ENCODE peak calls at places on chromosomes 5 and 9, in nine cellular contexts. V, S, T, K, D, Q, O, N and Y are unnamed samples.

GRCh38 chr5:90134892-90135291 is 274.7 kb downstream of the CETN3 start:
- DNase-seq in Q (no peak), D (peak), S (peak), N (no peak), K (peak), V (peak), T (no peak), O (peak), Y (peak)

GRCh38 chr5:150239794-150240122 is 49.8 kb downstream of the CAMK2A start:
- DNase-seq in K (no peak), N (no peak), T (no peak), V (no peak), O (no peak), Q (no peak), S (no peak), D (no peak), Y (no peak)

GRCh38 chr9:120161801-120162200 is 418.2 kb downstream of the CDK5RAP2 start:
- DNase-seq in N (no peak), T (no peak), S (no peak), D (no peak), K (no peak), Q (no peak), V (no peak), O (no peak), Y (no peak)

GRCh38 chr5:92899611-92900010 is 681.4 kb downstream of the NR2F1-AS1 start:
- DNase-seq in N (no peak), D (no peak), V (peak), O (no peak), Q (no peak), T (no peak), S (no peak), K (no peak), Y (no peak)

GRCh38 chr9:135960328-135961276 is 571 bp downstream of the UBAC1 start:
- DNase-seq in S (no peak), V (no peak), T (no peak), O (no peak), D (no peak), N (no peak), K (no peak), Q (peak), Y (no peak)

GRCh38 chr9:16675131-16675530 is 195.3 kb downstream of the BNC2 start:
- DNase-seq in O (no peak), D (no peak), S (no peak), N (no peak), V (no peak), T (no peak), Q (no peak), K (no peak), Y (no peak)

GRCh38 chr5:150113047-150113744 is 26.8 kb upstream of the CSF1R start:
- DNase-seq in Q (no peak), K (peak), V (no peak), T (peak), S (peak), O (no peak), D (no peak), N (peak), Y (peak)

GRCh38 chr5:151219138-151219537 is 4.8 kb downstream of the CCDC69 start:
- DNase-seq in K (no peak), Q (no peak), D (no peak), V (no peak), T (no peak), S (no peak), O (no peak), N (no peak), Y (no peak)

GRCh38 chr5:159419567-159419966 is 89.3 kb upstream of the IL12B start:
- DNase-seq in O (no peak), V (no peak), Q (no peak), S (no peak), D (no peak), N (no peak), K (no peak), T (peak), Y (no peak)

DNA sequence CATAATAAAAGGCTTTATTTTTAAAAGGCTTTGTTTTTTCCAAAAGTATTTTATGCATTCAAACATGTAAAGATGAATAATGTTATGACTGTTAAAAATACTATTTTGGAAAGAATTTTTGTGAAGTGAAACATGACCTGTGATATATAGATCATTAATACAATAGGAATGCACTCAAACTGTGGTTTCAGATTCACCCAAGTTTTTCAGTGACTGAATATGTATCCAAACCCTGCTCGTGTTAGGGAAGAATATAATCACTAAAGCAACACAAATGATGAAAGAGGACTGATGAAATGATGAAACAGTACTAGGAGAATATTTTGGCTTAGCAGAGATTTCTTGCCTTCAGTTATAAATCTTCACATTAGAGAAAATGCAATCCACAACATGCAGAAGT is 278.0 kb downstream of the ADAMTS6 start:
- DNase-seq in N (no peak), Q (no peak), K (no peak), V (peak), O (no peak), T (no peak), D (peak), S (no peak), Y (no peak)
- H3K27ac ChIP-seq in N (no peak), Q (no peak), K (no peak), V (peak), O (no peak), T (no peak), D (no peak), S (no peak), Y (no peak)

GRCh38 chr5:176176231-176176630 is 62.0 kb upstream of the SIMC1 start:
- DNase-seq in O (no peak), T (no peak), Q (no peak), S (no peak), V (no peak), N (no peak), D (no peak), K (no peak), Y (no peak)

GRCh38 chr5:176180781-176181180 is 57.4 kb upstream of the SIMC1 start:
- DNase-seq in D (no peak), K (no peak), S (no peak), Q (no peak), N (no peak), O (no peak), V (no peak), T (no peak), Y (no peak)

GRCh38 chr5:176181271-176181855 is 56.9 kb upstream of the SIMC1 start:
- DNase-seq in Q (no peak), S (no peak), O (no peak), D (no peak), N (no peak), V (no peak), K (no peak), T (no peak), Y (no peak)

GRCh38 chr5:176180339-176180738 is 57.9 kb upstream of the SIMC1 start:
- DNase-seq in D (no peak), O (no peak), S (no peak), N (no peak), V (peak), Q (no peak), K (no peak), T (no peak), Y (no peak)

DNA sequence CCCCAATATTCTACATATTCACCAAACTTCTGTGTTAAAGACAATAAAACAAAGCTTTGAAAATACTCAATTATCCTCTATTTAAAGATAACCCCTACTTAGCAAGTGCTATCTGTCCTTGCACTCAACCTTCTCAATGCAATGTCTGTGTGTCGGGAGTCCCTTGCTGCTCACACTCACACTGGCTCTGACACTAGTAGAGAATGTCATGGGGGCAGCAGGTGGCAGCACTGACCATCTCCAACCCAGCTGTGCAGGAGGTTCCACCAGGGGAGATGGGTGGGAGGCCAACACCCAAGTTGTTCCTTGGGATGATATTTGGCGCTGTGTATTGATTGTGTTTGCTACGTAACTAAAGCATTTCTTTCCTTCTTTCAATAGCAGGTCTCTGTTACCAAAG is 59.4 kb upstream of the SIMC1 start:
- DNase-seq in V (no peak), S (no peak), O (no peak), D (no peak), K (no peak), N (no peak), T (no peak), Q (no peak), Y (no peak)
- TF ChIP-seq CTCF in V (no peak), S (no peak), O (no peak), D (no peak), K (no peak), N (no peak), T (no peak), Q (no peak), Y (no peak)

GRCh38 chr5:124639095-124639665 is 107.3 kb downstream of the ZNF608 start:
- DNase-seq in K (no peak), V (no peak), N (no peak), O (no peak), D (no peak), Q (peak), S (no peak), T (peak), Y (no peak)
- H3K27ac ChIP-seq in K (no peak), V (no peak), N (no peak), O (no peak), D (no peak), Q (peak), S (no peak), T (peak), Y (no peak)

DNA sequence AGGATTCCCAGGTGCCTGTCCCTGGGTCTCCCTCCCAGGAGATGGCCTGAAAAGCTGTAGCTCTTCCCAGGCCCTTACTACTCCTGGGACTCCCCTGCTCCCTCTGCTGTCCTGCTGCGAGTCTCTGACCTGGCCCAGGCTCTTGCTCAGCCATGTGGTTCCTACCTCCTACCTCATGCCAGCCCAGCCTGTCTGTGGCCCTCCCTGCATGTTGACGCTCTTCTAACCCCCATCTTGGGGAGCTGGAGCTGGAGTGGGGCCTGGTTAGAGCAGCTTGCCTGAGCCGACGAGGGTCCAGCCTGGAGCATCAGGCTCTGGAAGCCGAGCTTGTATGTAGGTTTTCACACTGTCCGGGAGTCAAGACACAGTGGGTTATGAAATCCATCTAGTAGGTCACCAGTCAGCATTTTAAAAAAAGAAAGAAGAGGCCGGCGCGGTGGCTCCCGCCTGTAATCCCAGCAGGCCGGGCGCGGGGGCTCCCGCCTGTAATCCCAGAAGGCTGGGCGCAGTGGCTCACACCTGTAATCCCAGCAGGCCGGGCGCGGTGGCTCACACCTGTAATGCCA is 244.4 kb downstream of the FANCC start:
- DNase-seq in O (no peak), V (no peak), S (no peak), T (peak), K (no peak), Q (peak), N (peak), D (no peak), Y (no peak)
- TF ChIP-seq CTCF in O (peak), V (peak), S (no peak), T (peak), K (peak), Q (peak), N (no peak), D (peak), Y (no peak)

GRCh38 chr9:127586537-127586936 is 25.5 kb upstream of the STXBP1 start:
- DNase-seq in Q (peak), T (peak), S (peak), D (no peak), K (peak), O (peak), N (peak), V (peak), Y (peak)

GRCh38 chr9:127589955-127590370 is 22.1 kb upstream of the STXBP1 start:
- DNase-seq in T (peak), K (no peak), D (peak), O (no peak), N (peak), V (peak), S (peak), Q (peak), Y (peak)

GRCh38 chr9:127587966-127588365 is 24.1 kb upstream of the STXBP1 start:
- DNase-seq in Q (no peak), K (no peak), D (no peak), N (no peak), T (no peak), V (no peak), S (no peak), O (no peak), Y (no peak)

GRCh38 chr9:127586096-127586495 is 26.0 kb upstream of the STXBP1 start:
- DNase-seq in D (no peak), O (no peak), K (no peak), Q (no peak), N (no peak), T (no peak), S (peak), V (no peak), Y (no peak)

GRCh38 chr9:127588740-127589506 is 23.2 kb upstream of the STXBP1 start:
- DNase-seq in N (no peak), Q (no peak), D (no peak), O (no peak), S (no peak), V (no peak), K (no peak), T (peak), Y (no peak)
- H3K27ac ChIP-seq in N (no peak), Q (no peak), D (no peak), O (no peak), S (no peak), V (no peak), K (no peak), T (no peak), Y (no peak)